ENCODE peak calls at places on chromosomes 16 and 17, in six cellular contexts. D, R, E, Z, C and F are unnamed samples.

GRCh38 chr16:12210925-12211869 is 234.7 kb downstream of the SNX29 start:
- DNase-seq in D (no peak), R (no peak), E (no peak), Z (no peak), C (no peak), F (no peak)

GRCh38 chr17:58947411-58948208 is 159.1 kb downstream of the TRIM37 start:
- DNase-seq in D (no peak), R (no peak), E (no peak), Z (no peak), C (no peak), F (no peak)

GRCh38 chr16:5215911-5216310 is 118.3 kb upstream of the EEF2KMT start:
- DNase-seq in D (no peak), R (no peak), E (no peak), Z (no peak), C (no peak), F (no peak)

GRCh38 chr17:60240290-60240689 is 90.5 kb downstream of the CA4 start:
- DNase-seq in D (no peak), R (no peak), E (no peak), Z (no peak), C (no peak), F (no peak)

GRCh38 chr16:77437859-77438258 is 3.0 kb upstream of the ADAMTS18 start:
- DNase-seq in D (no peak), R (no peak), E (no peak), Z (no peak), C (peak), F (no peak)

GRCh38 chr17:75811174-75811573 is 26.6 kb downstream of the UNK start:
- DNase-seq in D (no peak), R (no peak), E (no peak), Z (no peak), C (no peak), F (no peak)

GRCh38 chr17:78019367-78019975 is 61.0 kb downstream of the TNRC6C start:
- DNase-seq in D (no peak), R (peak), E (peak), Z (peak), C (peak), F (no peak)

GRCh38 chr17:78723001-78723796 is 58.9 kb downstream of the CYTH1 start:
- DNase-seq in D (peak), R (peak), E (peak), Z (no peak), C (peak), F (no peak)

GRCh38 chr16:3577302-3577752 is at the start of gene NLRC3:
- DNase-seq in D (peak), R (no peak), E (no peak), Z (no peak), C (no peak), F (no peak)

GRCh38 chr17:44400226-44400847 is 10.9 kb upstream of the ITGA2B start:
- DNase-seq in D (no peak), R (peak), E (peak), Z (peak), C (no peak), F (no peak)

GRCh38 chr17:6269474-6269873 is 165.4 kb downstream of the AIPL1 start:
- DNase-seq in D (no peak), R (peak), E (peak), Z (peak), C (peak), F (peak)

GRCh38 chr17:72887917-72888316 is 204.6 kb downstream of the SLC39A11 start:
- DNase-seq in D (no peak), R (peak), E (no peak), Z (no peak), C (no peak), F (no peak)

GRCh38 chr16:11510178-11510973 is 76.3 kb downstream of the LITAF start:
- DNase-seq in D (peak), R (no peak), E (no peak), Z (no peak), C (no peak), F (no peak)

GRCh38 chr17:7613769-7614421 is 802 bp downstream of the FXR2 start:
- DNase-seq in D (no peak), R (peak), E (no peak), Z (peak), C (peak), F (no peak)

GRCh38 chr17:41532947-41533570 is 5.0 kb upstream of the KRT19 start:
- DNase-seq in D (no peak), R (no peak), E (no peak), Z (no peak), C (no peak), F (no peak)

GRCh38 chr16:81598083-81598482 is 153.5 kb downstream of the CMIP start:
- DNase-seq in D (no peak), R (no peak), E (no peak), Z (no peak), C (no peak), F (no peak)
- TF ChIP-seq CTCF in D (no peak), R (no peak), E (no peak), Z (peak), C (no peak), F (no peak)

DNA sequence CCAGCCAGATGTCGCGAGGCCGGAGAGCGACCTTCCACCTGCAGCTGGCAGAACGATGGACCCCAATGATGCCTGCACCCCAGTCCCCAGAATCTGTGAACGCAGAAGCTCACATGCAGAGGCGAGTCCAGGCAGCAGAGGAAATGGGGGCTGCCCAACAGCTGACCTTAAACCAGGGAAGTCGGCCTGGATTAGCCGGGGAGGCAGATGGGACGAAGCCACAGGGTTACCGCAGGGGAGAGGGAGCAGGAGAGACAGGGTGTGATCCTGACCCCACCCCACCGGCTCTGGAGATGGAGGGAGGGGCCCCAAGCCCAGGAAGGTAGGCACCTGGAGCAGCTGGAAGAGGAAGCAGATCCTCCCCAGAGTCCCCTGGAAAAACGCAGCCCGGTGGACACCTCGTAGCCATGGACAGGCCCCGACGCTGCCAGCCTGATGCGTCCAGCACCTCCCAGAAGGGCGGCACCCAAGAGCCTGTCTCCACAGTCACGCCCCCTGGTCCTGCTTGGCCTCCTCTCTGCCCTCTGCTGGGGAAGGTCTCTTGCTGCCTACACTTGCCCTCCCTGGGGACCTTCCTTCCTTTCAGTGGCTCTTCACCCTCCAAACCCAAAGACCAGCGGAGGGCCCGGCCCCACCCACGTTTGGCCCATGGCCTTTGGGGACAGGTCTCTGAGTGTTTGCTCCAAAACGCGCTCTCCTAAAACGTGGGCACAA is 37.3 kb downstream of the PIEZO1 start:
- DNase-seq in D (no peak), R (no peak), E (no peak), Z (peak), C (no peak), F (no peak)
- TF ChIP-seq CTCF in D (peak), R (peak), E (peak), Z (peak), C (no peak), F (peak)

GRCh38 chr16:29805232-29806095 is 865 bp upstream of the MAZ start:
- DNase-seq in D (peak), R (peak), E (peak), Z (peak), C (peak), F (peak)
- TF ChIP-seq CTCF in D (no peak), R (no peak), E (no peak), Z (no peak), C (no peak), F (no peak)

GRCh38 chr16:15521390-15521757 is 87.0 kb downstream of the BMERB1 start:
- DNase-seq in D (no peak), R (no peak), E (no peak), Z (no peak), C (no peak), F (no peak)

GRCh38 chr16:15523939-15524338 is 89.6 kb downstream of the BMERB1 start:
- DNase-seq in D (no peak), R (peak), E (no peak), Z (no peak), C (no peak), F (no peak)

GRCh38 chr16:15524966-15525365 is 90.6 kb downstream of the BMERB1 start:
- DNase-seq in D (no peak), R (no peak), E (no peak), Z (no peak), C (no peak), F (no peak)

GRCh38 chr16:15521758-15522509 is 87.5 kb downstream of the BMERB1 start:
- DNase-seq in D (no peak), R (no peak), E (peak), Z (no peak), C (no peak), F (no peak)

GRCh38 chr16:15523092-15523541 is 88.7 kb downstream of the BMERB1 start:
- DNase-seq in D (peak), R (no peak), E (no peak), Z (no peak), C (no peak), F (no peak)
- TF ChIP-seq CTCF in D (peak), R (no peak), E (no peak), Z (no peak), C (no peak), F (no peak)

DNA sequence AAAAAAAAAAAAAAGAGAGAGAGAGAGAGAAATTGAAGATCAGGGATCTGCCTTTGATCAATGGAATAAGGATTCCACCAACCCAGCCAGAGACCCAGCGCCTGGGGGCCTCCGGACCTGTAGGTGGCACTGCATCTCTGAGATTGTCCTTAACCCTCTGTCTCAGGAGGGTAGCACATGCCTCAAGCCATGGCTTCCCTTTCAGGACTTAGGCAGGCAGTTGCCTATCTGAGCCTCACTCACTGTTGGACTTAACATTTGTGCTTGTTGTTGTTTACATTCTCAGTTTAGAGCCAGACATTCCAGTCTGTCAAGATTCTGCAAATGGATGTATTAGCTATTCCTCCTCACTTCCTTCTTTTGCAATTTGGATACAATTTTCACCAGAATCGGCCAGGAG is 5.1 kb upstream of the SCNN1B start:
- DNase-seq in D (no peak), R (no peak), E (no peak), Z (peak), C (no peak), F (no peak)
- TF ChIP-seq CTCF in D (no peak), R (no peak), E (no peak), Z (peak), C (no peak), F (peak)